ENCODE peak calls at places on chromosomes 5 and 9, in four cellular contexts. P is testis, Z is gastrocnemius medialis, A is sigmoid colon. M is an unnamed sample.

GRCh38 chr5:119389288-119390065 is 33.7 kb downstream of the TNFAIP8 start:
- DNase-seq in Z (no peak), P (no peak), A (no peak), M (no peak)

GRCh38 chr9:8613346-8613825 is 813.8 kb upstream of the DMAC1 start:
- DNase-seq in A (no peak), Z (no peak), P (no peak), M (no peak)

GRCh38 chr5:137072376-137073174 is 426.6 kb downstream of the SPOCK1 start:
- DNase-seq in P (peak; percentile 40), Z (no peak), A (no peak), M (no peak)

GRCh38 chr9:130895481-130896232 is 955 bp downstream of the QRFP start:
- DNase-seq in P (no peak), A (no peak), Z (no peak), M (no peak)

GRCh38 chr9:122119166-122119521 is 26.0 kb upstream of the TTLL11 start:
- DNase-seq in A (no peak), Z (no peak), P (no peak), M (no peak)

GRCh38 chr5:39187873-39188731 is 31.3 kb downstream of the FYB1 start:
- DNase-seq in Z (no peak), A (no peak), P (no peak), M (no peak)

GRCh38 chr5:115600771-115601170 is 1.5 kb downstream of the TICAM2 start:
- DNase-seq in P (no peak), Z (no peak), A (no peak), M (no peak)

GRCh38 chr9:6073731-6074130 is 58.3 kb upstream of the RANBP6 start:
- DNase-seq in P (no peak), Z (no peak), A (no peak), M (no peak)

GRCh38 chr9:530681-531080 is 310.8 kb upstream of the DMRT1 start:
- DNase-seq in Z (peak; percentile 8), P (no peak), A (no peak), M (peak; percentile 28)

GRCh38 chr5:59770953-59771352 is 122.6 kb downstream of the PDE4D start:
- DNase-seq in P (no peak), Z (no peak), A (no peak), M (no peak)

GRCh38 chr5:68565427-68565826 is 349.9 kb downstream of the PIK3R1 start:
- DNase-seq in P (no peak), Z (no peak), A (no peak), M (no peak)

GRCh38 chr5:6692906-6693305 is 20.3 kb upstream of the TENT4A start:
- DNase-seq in A (no peak), Z (no peak), P (no peak), M (no peak)

GRCh38 chr9:101650096-101650495 is 55.3 kb upstream of the PPP3R2 start:
- DNase-seq in A (no peak), P (no peak), Z (no peak), M (no peak)

GRCh38 chr5:164608507-164608906 is 1103.1 kb downstream of the MAT2B start:
- DNase-seq in Z (no peak), P (no peak), A (no peak), M (no peak)

GRCh38 chr5:8756498-8757084 is 789.3 kb downstream of the SEMA5A start:
- DNase-seq in P (peak; percentile 51), A (no peak), Z (no peak), M (no peak)

GRCh38 chr5:53023969-53024368 is 34.8 kb downstream of the ITGA2 start:
- DNase-seq in A (no peak), Z (no peak), P (no peak), M (no peak)

GRCh38 chr9:132729235-132729890 is 59.1 kb downstream of the GTF3C4 start:
- DNase-seq in A (peak; percentile 25), Z (no peak), P (peak; percentile 46), M (no peak)

GRCh38 chr5:96256795-96257470 is 176.1 kb downstream of the PCSK1 start:
- DNase-seq in A (no peak), P (no peak), Z (no peak), M (no peak)

GRCh38 chr9:112002847-112003457 is 106.3 kb downstream of the UGCG start:
- DNase-seq in P (no peak), Z (no peak), A (no peak), M (no peak)

GRCh38 chr5:3376611-3377010 is 219.0 kb upstream of the IRX1 start:
- DNase-seq in P (no peak), A (no peak), Z (no peak), M (no peak)

GRCh38 chr5:178385472-178385853 is 152.9 kb upstream of the PHYKPL start:
- DNase-seq in P (no peak), A (peak; percentile 28), Z (no peak), M (no peak)

GRCh38 chr5:142015781-142016533 is 3.1 kb upstream of the GNPDA1 start:
- DNase-seq in Z (no peak), P (no peak), A (no peak), M (no peak)

GRCh38 chr5:51829691-51830090 is 446.4 kb downstream of the ISL1 start:
- DNase-seq in P (no peak), A (no peak), Z (no peak), M (no peak)

GRCh38 chr5:32507738-32508434 is 63.3 kb upstream of the ZFR start:
- DNase-seq in Z (no peak), A (peak; percentile 70), P (no peak), M (no peak)

GRCh38 chr5:36153727-36154126 is 1.8 kb downstream of the SKP2 start:
- DNase-seq in A (no peak), Z (no peak), P (no peak), M (no peak)

GRCh38 chr5:148855249-148856008 is 29.0 kb downstream of the ADRB2 start:
- DNase-seq in A (no peak), P (no peak), Z (no peak), M (no peak)

GRCh38 chr5:41370482-41370881 is 139.9 kb downstream of the PLCXD3 start:
- DNase-seq in Z (no peak), A (no peak), P (no peak), M (no peak)

GRCh38 chr9:96363175-96363967 is 20.1 kb downstream of the SLC35D2 start:
- DNase-seq in A (no peak), P (no peak), Z (no peak), M (no peak)

DNA sequence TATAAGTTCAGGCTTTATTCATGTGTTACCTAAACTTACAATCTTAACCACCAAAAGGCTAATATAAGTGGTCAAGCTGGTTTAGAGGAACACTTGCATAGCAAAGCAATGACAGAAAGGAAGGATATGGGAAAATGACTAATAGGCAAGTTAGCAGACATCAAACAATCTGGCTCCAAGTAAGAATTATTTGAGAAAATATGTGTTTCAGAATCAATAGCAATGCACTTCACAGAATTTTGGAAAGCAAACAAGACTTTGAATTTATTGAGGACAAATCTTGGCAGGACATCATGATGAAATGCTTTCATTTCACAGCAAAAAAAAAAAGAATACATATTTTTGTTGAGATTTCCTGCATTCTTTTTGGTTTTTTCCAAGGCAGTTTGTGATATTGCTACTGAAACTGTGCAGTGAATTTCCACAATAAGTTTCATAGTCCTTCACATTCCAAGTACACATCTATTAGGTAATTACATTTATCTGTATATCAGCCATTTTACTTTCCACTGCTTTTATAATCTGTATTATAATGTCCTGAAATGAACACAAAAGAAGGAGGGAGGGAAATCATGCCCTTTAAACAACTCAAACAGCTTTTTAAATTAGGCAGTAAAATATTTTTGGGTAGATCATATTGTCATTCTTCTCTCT is 417.9 kb downstream of the NR2F1-AS1 start:
- DNase-seq in A (no peak), Z (no peak), P (no peak), M (no peak)
- H3K27ac ChIP-seq in A (no peak overlapping the region), Z (no peak overlapping the region), P (peak overlapping the region; percentile 28), M (peak overlapping the region; percentile 45)

GRCh38 chr5:139296198-139296597 is 2.7 kb downstream of the MATR3 start:
- DNase-seq in P (no peak), A (no peak), Z (no peak), M (no peak)
- H3K4me3 ChIP-seq in P (no peak overlapping the region), A (no peak overlapping the region), Z (peak overlapping the region; percentile 84), M (peak overlapping the region; percentile 99)

DNA sequence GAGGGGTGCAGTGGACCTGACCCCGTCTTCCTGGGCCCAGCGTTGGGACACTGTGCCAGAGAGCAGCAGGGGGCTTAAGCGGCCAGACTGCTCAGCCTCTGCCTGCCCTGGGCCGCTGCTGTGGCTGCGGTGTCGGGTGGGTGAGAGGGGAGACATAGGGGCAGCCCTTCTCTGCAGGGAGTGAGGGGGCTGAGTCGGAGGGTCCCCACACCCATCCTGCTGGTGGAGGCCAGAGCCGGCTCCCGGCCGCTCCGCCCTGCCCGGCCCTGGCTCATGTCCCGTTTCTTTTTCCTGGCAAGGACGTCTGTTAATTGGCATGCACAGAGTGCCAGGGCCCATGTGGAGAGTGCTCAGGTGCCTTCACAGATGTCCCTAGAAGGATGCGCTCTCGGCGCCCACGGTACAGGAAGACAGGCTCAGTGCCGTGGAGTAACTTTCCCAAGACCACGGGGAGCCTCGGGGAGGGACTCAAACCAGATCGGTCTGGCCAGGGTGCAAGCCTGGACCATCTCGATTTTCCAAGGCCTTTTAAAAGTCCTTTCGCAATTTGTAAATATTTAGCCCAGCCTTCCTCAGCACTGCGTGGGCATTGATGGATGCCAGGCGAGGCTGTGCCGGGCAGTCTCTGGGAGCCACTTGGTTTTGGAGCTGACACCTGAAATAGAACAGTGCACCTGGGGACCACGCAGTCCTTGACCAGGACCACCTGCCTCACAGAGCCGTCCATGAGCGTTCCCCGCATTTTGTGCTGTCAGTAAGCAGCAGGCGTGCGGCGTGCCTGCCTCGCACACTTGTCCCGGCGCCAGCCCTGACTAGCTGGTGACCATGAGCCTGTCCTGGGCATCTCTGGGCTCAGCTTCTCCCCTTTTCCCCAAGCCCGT is 60.9 kb downstream of the RXRA start:
- DNase-seq in P (peak; percentile 37), A (peak; percentile 95), Z (no peak), M (no peak)
- H3K4me1 ChIP-seq in P (peaks cover 38% of the 10 kb centered on the region), A (peaks cover 91% of the 10 kb centered on the region), Z (peaks cover 87% of the 10 kb centered on the region), M (peaks cover 68% of the 10 kb centered on the region)

DNA sequence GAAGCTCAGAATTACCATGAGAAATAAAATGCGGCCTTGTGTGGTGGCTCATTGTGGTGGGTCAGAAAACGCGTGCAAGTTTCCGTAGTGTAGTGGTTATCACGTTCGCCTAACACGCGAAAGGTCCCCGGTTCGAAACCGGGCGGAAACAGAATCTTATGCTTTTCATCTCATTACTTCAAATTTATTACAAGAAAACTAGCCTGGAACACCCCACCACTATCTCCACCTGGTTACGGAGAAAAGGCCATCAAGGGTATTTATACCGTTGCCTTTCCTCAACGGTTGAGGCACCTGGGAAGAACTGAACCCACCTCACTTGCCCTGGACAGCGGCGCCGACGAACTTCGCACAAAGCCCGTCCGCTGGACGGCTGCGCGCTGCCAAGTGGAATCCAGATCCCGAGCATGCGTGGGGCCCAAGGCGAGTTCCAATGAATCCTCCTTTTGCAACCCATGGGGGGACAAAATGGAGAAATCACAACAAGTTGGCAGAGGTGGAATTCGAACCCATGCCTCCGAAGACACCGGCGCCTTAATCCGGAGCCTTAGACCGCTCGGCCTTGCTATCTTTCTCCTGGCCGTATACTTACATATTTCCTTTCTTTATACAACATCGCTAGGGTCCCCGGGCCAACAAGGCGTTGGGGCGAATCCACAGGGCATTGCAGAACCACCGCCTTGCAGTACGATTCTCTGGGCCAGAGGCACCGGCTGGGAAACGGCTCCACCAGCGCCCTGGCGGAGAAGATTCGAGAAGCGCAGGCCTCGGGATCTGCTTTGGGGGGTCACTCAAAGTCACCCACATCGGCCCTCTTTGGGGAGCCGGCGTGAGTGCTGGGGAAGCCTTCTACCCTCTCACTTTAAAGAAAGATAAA is 16.9 kb downstream of the OR2V2 start:
- DNase-seq in P (no peak), A (no peak), Z (no peak), M (no peak)
- H3K27ac ChIP-seq in P (no peak overlapping the region), A (no peak overlapping the region), Z (no peak overlapping the region), M (no peak overlapping the region)

GRCh38 chr9:135930446-135931345 is 23.4 kb upstream of the CAMSAP1 start:
- DNase-seq in A (no peak), Z (no peak), P (no peak), M (no peak)
- H3K4me3 ChIP-seq in A (no peak overlapping the region), Z (no peak overlapping the region), P (no peak overlapping the region), M (no peak overlapping the region)